ENCODE peak calls at places on chromosomes 3 and 15, in six cellular contexts. J is IMR-90, R is neuronal stem cell, L is mesenchymal stem cell, B is H1, S is trophoblast cell. O is an unnamed sample.

GRCh38 chr15:100762289-100762688 is 117.3 kb upstream of the ALDH1A3 start:
- DNase-seq in J (no peak), R (no peak), L (no peak), B (no peak), S (no peak), O (no peak)

GRCh38 chr3:177098551-177098950 is 98.7 kb downstream of the TBL1XR1 start:
- DNase-seq in J (no peak), R (no peak), L (no peak), B (no peak), S (no peak), O (no peak)

GRCh38 chr3:134333522-134334181 is 40.6 kb downstream of the AMOTL2 start:
- DNase-seq in J (peak), R (peak), L (peak), B (no peak), S (peak), O (peak)

GRCh38 chr3:34856081-34856480 is 783.2 kb upstream of the ARPP21 start:
- DNase-seq in J (no peak), R (no peak), L (peak), B (no peak), S (no peak), O (no peak)

GRCh38 chr15:66648588-66648987 is 53.4 kb upstream of the SMAD6 start:
- DNase-seq in J (no peak), R (no peak), L (no peak), B (no peak), S (no peak), O (no peak)

GRCh38 chr3:192929755-192930491 is 12.3 kb upstream of the MB21D2 start:
- DNase-seq in J (no peak), R (no peak), L (peak), B (no peak), S (no peak), O (no peak)

GRCh38 chr3:9916734-9917680 is at the start of gene IL17RC:
- DNase-seq in J (peak), R (no peak), L (peak), B (peak), S (peak), O (peak)

GRCh38 chr3:150292891-150293290 is 115.2 kb upstream of the TSC22D2 start:
- DNase-seq in J (peak), R (no peak), L (peak), B (no peak), S (peak), O (no peak)

GRCh38 chr3:67640023-67640660 is 14.3 kb downstream of the SUCLG2 start:
- DNase-seq in J (peak), R (no peak), L (no peak), B (no peak), S (peak), O (no peak)

GRCh38 chr3:112814256-112814655 is 32.4 kb downstream of the CD200R1L start:
- DNase-seq in J (peak), R (no peak), L (peak), B (no peak), S (no peak), O (no peak)

GRCh38 chr3:111539351-111540331 is 2.4 kb upstream of the CD96 start:
- DNase-seq in J (peak), R (peak), L (peak), B (peak), S (peak), O (peak)

GRCh38 chr3:52014613-52015012 is 18.9 kb upstream of the RPL29 start:
- DNase-seq in J (no peak), R (no peak), L (peak), B (no peak), S (no peak), O (peak)

GRCh38 chr3:100603449-100603848 is 6.0 kb upstream of the ADGRG7 start:
- DNase-seq in J (peak), R (no peak), L (peak), B (no peak), S (peak), O (peak)

GRCh38 chr3:58333206-58334012 is 717 bp downstream of the PXK start:
- DNase-seq in J (no peak), R (peak), L (no peak), B (no peak), S (no peak), O (peak)

GRCh38 chr3:117626577-117626976 is 917.0 kb downstream of the TUSC7 start:
- DNase-seq in J (no peak), R (no peak), L (no peak), B (no peak), S (no peak), O (no peak)

GRCh38 chr15:37594431-37594830 is 340.0 kb upstream of the TMCO5A start:
- DNase-seq in J (no peak), R (no peak), L (no peak), B (no peak), S (no peak), O (no peak)

GRCh38 chr15:89226359-89227221 is 5.2 kb upstream of the RLBP1 start:
- DNase-seq in J (no peak), R (no peak), L (no peak), B (no peak), S (no peak), O (no peak)

GRCh38 chr3:150734795-150735119 is 28.2 kb downstream of the SIAH2 start:
- DNase-seq in J (no peak), R (no peak), L (no peak), B (no peak), S (no peak), O (no peak)

GRCh38 chr15:41927516-41927915 is 33.7 kb upstream of the SPTBN5 start:
- DNase-seq in J (no peak), R (no peak), L (peak), B (no peak), S (no peak), O (no peak)

GRCh38 chr15:26260517-26261133 is 397.5 kb upstream of the ATP10A start:
- DNase-seq in J (peak), R (peak), L (no peak), B (peak), S (no peak), O (peak)

GRCh38 chr15:38085104-38085503 is 150.7 kb downstream of the TMCO5A start:
- DNase-seq in J (no peak), R (no peak), L (no peak), B (no peak), S (no peak), O (no peak)

GRCh38 chr15:44726136-44726535 is 10.2 kb upstream of the TRIM69 start:
- DNase-seq in J (no peak), R (no peak), L (no peak), B (no peak), S (no peak), O (no peak)

GRCh38 chr3:114626751-114627150 is 332.9 kb downstream of the TIGIT start:
- DNase-seq in J (peak), R (no peak), L (no peak), B (no peak), S (no peak), O (no peak)

GRCh38 chr3:68787227-68787626 is 145.1 kb downstream of the TAFA4 start:
- DNase-seq in J (no peak), R (no peak), L (no peak), B (no peak), S (no peak), O (no peak)

GRCh38 chr3:71585891-71586809 is 2.6 kb upstream of the FOXP1 start:
- DNase-seq in J (peak), R (no peak), L (peak), B (no peak), S (no peak), O (no peak)

GRCh38 chr15:63504979-63505841 is 817 bp downstream of the USP3 start:
- DNase-seq in J (peak), R (peak), L (peak), B (no peak), S (peak), O (peak)

GRCh38 chr3:150861851-150862250 is 43.4 kb downstream of the MINDY4B start:
- DNase-seq in J (no peak), R (no peak), L (no peak), B (no peak), S (no peak), O (no peak)

GRCh38 chr3:122021811-122022401 is at the start of gene ILDR1:
- DNase-seq in J (no peak), R (no peak), L (no peak), B (peak), S (peak), O (peak)

GRCh38 chr3:122091602-122092006 is 36.4 kb downstream of the CD86 start:
- DNase-seq in J (no peak), R (no peak), L (no peak), B (no peak), S (no peak), O (no peak)

GRCh38 chr3:177615015-177615414 is 417.7 kb upstream of the TBL1XR1 start:
- DNase-seq in J (peak), R (no peak), L (peak), B (no peak), S (no peak), O (no peak)

GRCh38 chr3:42117175-42118008 is 26.2 kb downstream of the TRAK1 start:
- DNase-seq in J (peak), R (no peak), L (peak), B (peak), S (peak), O (peak)

GRCh38 chr3:37457392-37458065 is 283.1 kb upstream of the LRRFIP2 start:
- DNase-seq in J (no peak), R (no peak), L (no peak), B (no peak), S (no peak), O (no peak)

DNA sequence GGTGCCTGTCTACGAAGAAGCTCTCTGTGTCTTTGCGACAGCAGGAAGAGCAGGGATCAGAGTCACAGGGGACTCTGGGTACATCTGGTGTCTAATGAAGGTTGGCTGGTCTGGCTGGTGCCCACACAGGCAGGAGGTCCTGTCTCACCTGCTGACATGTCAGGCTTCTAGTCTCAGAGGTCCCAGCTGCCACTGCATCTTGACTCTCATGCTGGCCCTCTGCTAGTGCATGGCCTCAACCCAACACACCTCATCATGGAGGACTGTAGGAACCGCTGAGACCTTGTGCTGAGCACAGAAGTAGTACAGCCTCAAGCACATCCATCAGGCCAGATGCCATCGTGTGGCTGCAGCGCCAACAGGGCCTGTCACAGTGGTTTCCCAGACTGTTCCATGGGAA is 206.1 kb upstream of the NR2F2 start:
- DNase-seq in J (no peak), R (no peak), L (no peak), B (no peak), S (no peak), O (no peak)
- H3K23ac ChIP-seq in J (no peak), R (no peak), L (no peak), B (no peak), S (no peak), O (no peak)

DNA sequence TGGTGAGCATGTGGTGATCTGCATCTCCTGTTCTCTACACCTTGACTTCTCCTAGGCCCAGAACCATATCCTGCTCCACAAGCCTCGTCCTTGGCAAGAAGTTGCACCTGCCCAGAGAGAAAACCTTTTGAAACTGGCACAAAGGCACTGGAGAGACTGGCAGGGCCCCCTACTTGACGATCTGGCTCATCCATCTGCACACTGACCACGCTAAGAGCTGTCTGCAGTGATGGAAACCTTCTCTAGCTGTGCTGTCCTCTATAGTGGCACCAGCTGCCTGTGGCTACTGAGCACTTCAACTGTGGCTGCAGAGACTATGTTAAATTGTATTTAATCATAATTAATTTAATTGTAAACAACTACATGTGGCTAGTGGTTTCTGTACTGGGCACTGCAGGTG is 26.2 kb upstream of the SRP14 start:
- DNase-seq in J (no peak), R (no peak), L (no peak), B (no peak), S (no peak), O (no peak)
- H2BK120ac ChIP-seq in J (peak), R (no peak), L (no peak), B (no peak), S (no peak), O (no peak)

GRCh38 chr15:76201536-76202255 is 109.6 kb downstream of the ETFA start:
- DNase-seq in J (no peak), R (no peak), L (no peak), B (no peak), S (no peak), O (no peak)
- H4K91ac ChIP-seq in J (no peak), R (no peak), L (peak), B (no peak), S (no peak), O (no peak)

GRCh38 chr3:179149239-179149887 is 1.2 kb downstream of the PIK3CA start:
- DNase-seq in J (peak), R (peak), L (peak), B (no peak), S (peak), O (no peak)
- H3K23ac ChIP-seq in J (peak), R (no peak), L (no peak), B (no peak), S (no peak), O (no peak)

GRCh38 chr3:4994823-4995499 is 15.7 kb downstream of the BHLHE40 start:
- DNase-seq in J (peak), R (no peak), L (peak), B (no peak), S (peak), O (no peak)

GRCh38 chr3:4995500-4996053 is 16.3 kb downstream of the BHLHE40 start:
- DNase-seq in J (peak), R (no peak), L (peak), B (no peak), S (peak), O (no peak)

GRCh38 chr3:4996223-4996765 is 17.1 kb downstream of the BHLHE40 start:
- DNase-seq in J (no peak), R (no peak), L (no peak), B (no peak), S (peak), O (no peak)

GRCh38 chr3:4997946-4998345 is 18.7 kb downstream of the BHLHE40 start:
- DNase-seq in J (no peak), R (no peak), L (no peak), B (no peak), S (peak), O (no peak)

DNA sequence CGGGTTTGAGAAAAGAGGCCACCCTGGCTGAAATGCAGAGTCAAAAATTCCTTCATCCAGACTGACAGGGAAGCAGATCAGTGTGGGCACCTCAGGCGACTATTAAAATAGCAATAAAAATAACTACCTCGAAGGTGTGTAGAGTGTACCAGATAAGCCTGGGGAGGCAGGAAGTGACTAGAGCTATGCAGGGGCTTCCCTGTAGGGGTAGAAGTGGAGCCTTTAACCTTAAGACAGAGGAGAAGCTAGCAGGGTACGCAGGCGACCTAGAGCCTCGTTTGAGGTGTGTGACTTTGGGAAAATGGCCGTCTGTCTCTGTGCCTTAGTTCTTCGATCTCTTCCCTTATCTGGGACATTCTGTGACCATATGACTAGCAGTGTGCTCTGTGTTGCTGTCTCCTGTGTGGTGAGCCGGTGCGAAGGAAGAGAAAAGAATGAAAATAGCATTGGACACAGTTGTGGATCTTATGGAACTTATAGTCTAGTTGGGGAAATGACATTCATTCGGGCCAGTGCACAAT is 17.6 kb downstream of the BHLHE40 start:
- DNase-seq in J (no peak), R (no peak), L (no peak), B (no peak), S (no peak), O (no peak)
- H2BK120ac ChIP-seq in J (peak), R (no peak), L (no peak), B (no peak), S (peak), O (no peak)